ENCODE peak calls at places on chromosomes 3 and 15, in ten cellular contexts. V is GM23248, O is ureter, A is hypothalamus, J is Ammon's horn, Q is WTC11, G is ovary, D is fibroblast of villous mesenchyme, U is NCI-H1930, S is midbrain. K is an unnamed sample.

GRCh38 chr3:71063768-71064287 is 519.7 kb downstream of the FOXP1 start:
- DNase-seq in O (no peak), G (peak), Q (peak), J (peak), U (no peak), D (peak), S (peak), V (peak), A (no peak), K (no peak)

GRCh38 chr3:15800780-15801179 is 3.0 kb upstream of the ANKRD28 start:
- DNase-seq in V (no peak), D (peak), J (no peak), Q (no peak), G (no peak), U (no peak), A (no peak), S (no peak), O (no peak), K (no peak)

GRCh38 chr3:5479229-5479799 is 291.8 kb downstream of the EDEM1 start:
- DNase-seq in A (no peak), S (no peak), V (peak), J (no peak), O (no peak), Q (no peak), U (no peak), G (no peak), D (no peak), K (no peak)

GRCh38 chr15:76201536-76202255 is 109.6 kb downstream of the ETFA start:
- DNase-seq in A (no peak), U (no peak), S (no peak), G (no peak), D (no peak), V (no peak), O (no peak), J (no peak), Q (no peak), K (no peak)

GRCh38 chr3:14486460-14486859 is 53.7 kb downstream of the GRIP2 start:
- DNase-seq in S (no peak), G (no peak), U (no peak), O (no peak), J (no peak), A (no peak), V (no peak), D (no peak), Q (no peak), K (no peak)

GRCh38 chr15:90680371-90680935 is 36.7 kb upstream of the BLM start:
- DNase-seq in G (no peak), U (no peak), V (peak), O (no peak), S (no peak), Q (no peak), A (no peak), D (peak), J (peak), K (no peak)

GRCh38 chr3:65130782-65131181 is 443.0 kb upstream of the ADAMTS9 start:
- DNase-seq in S (no peak), G (no peak), J (no peak), A (no peak), O (no peak), Q (no peak), V (peak), D (no peak), U (no peak), K (no peak)

GRCh38 chr3:1232276-1232675 is 139.5 kb downstream of the CNTN6 start:
- DNase-seq in D (no peak), V (no peak), J (no peak), G (no peak), S (no peak), U (no peak), A (no peak), O (no peak), Q (no peak), K (no peak)

GRCh38 chr15:68638953-68639500 is 60.2 kb downstream of the CORO2B start:
- DNase-seq in O (no peak), A (no peak), U (no peak), J (no peak), D (no peak), G (no peak), Q (no peak), V (peak), S (no peak), K (no peak)

GRCh38 chr15:44397869-44398268 is 29.6 kb upstream of the CTDSPL2 start:
- DNase-seq in V (no peak), J (no peak), D (peak), G (no peak), O (no peak), S (no peak), U (no peak), A (no peak), Q (no peak), K (no peak)

GRCh38 chr3:171851685-171852084 is 8.5 kb downstream of the TMEM212 start:
- DNase-seq in A (no peak), J (no peak), V (no peak), G (no peak), D (peak), S (no peak), O (no peak), Q (no peak), U (no peak), K (no peak)

GRCh38 chr15:57122080-57122845 is 203.8 kb downstream of the TCF12 start:
- DNase-seq in Q (no peak), J (no peak), D (peak), U (no peak), V (no peak), G (no peak), O (no peak), S (peak), A (no peak), K (no peak)

GRCh38 chr3:29525254-29525881 is 244.5 kb downstream of the RBMS3 start:
- DNase-seq in V (peak), S (no peak), A (no peak), J (peak), Q (no peak), U (no peak), O (peak), D (peak), G (peak), K (no peak)

GRCh38 chr3:184662192-184662591 is 49.7 kb downstream of the MAGEF1 start:
- DNase-seq in D (no peak), V (peak), S (no peak), Q (no peak), A (no peak), O (no peak), J (no peak), U (no peak), G (no peak), K (no peak)

GRCh38 chr15:77898811-77899730 is 178.4 kb downstream of the TBC1D2B start:
- DNase-seq in O (no peak), S (no peak), J (no peak), G (no peak), Q (no peak), D (no peak), V (no peak), U (no peak), A (no peak), K (no peak)

GRCh38 chr15:84872009-84872900 is 12.2 kb upstream of the SLC28A1 start:
- DNase-seq in Q (no peak), D (no peak), O (no peak), G (no peak), J (no peak), S (no peak), V (no peak), A (no peak), U (no peak), K (no peak)

GRCh38 chr15:71254503-71254902 is 139.2 kb downstream of the THSD4 start:
- DNase-seq in U (no peak), S (no peak), J (no peak), O (no peak), D (no peak), G (no peak), Q (no peak), V (no peak), A (no peak), K (no peak)

GRCh38 chr3:44065311-44065710 is 176.4 kb upstream of the TOPAZ1 start:
- DNase-seq in V (peak), D (no peak), J (peak), Q (no peak), A (no peak), O (no peak), G (no peak), U (no peak), S (peak), K (no peak)

GRCh38 chr15:62976301-62976842 is 66.2 kb upstream of the TPM1 start:
- DNase-seq in A (no peak), J (no peak), G (no peak), U (no peak), D (peak), S (no peak), Q (no peak), V (peak), O (no peak), K (no peak)

GRCh38 chr3:171184372-171184771 is 157.9 kb upstream of the SLC2A2 start:
- DNase-seq in A (no peak), V (no peak), O (no peak), G (no peak), D (no peak), U (no peak), J (no peak), Q (no peak), S (no peak), K (no peak)

GRCh38 chr3:54146383-54147239 is 24.3 kb downstream of the CACNA2D3 start:
- DNase-seq in O (peak), J (peak), D (peak), G (peak), V (peak), U (peak), S (peak), A (peak), Q (peak), K (peak)

GRCh38 chr3:151124476-151124875 is 39.0 kb downstream of the MED12L start:
- DNase-seq in V (no peak), A (no peak), G (no peak), Q (no peak), J (no peak), O (no peak), S (no peak), D (no peak), U (no peak), K (no peak)

GRCh38 chr3:131794766-131795381 is 239.9 kb downstream of the CPNE4 start:
- DNase-seq in D (peak), O (peak), A (no peak), S (peak), G (no peak), U (peak), J (peak), Q (peak), V (peak), K (peak)

GRCh38 chr15:68743256-68743655 is 77.4 kb downstream of the ANP32A start:
- DNase-seq in U (no peak), A (no peak), Q (no peak), O (no peak), G (no peak), D (no peak), V (no peak), J (no peak), S (no peak), K (no peak)

GRCh38 chr3:19937459-19938362 is 3.7 kb upstream of the EFHB start:
- DNase-seq in A (no peak), G (no peak), Q (no peak), U (no peak), V (no peak), D (peak), O (no peak), J (no peak), S (no peak), K (no peak)

GRCh38 chr15:41981373-41982132 is 9.2 kb upstream of the EHD4 start:
- DNase-seq in O (peak), Q (no peak), V (peak), G (no peak), D (peak), A (no peak), S (no peak), J (no peak), U (no peak), K (no peak)

GRCh38 chr3:149501524-149501923 is 27.0 kb downstream of the TM4SF4 start:
- DNase-seq in S (no peak), Q (no peak), V (peak), U (no peak), A (no peak), J (no peak), O (no peak), D (peak), G (no peak), K (no peak)

GRCh38 chr3:41488501-41488900 is 289.2 kb downstream of the CTNNB1 start:
- DNase-seq in D (no peak), O (no peak), U (no peak), A (no peak), J (no peak), G (no peak), V (no peak), Q (no peak), S (no peak), K (no peak)

GRCh38 chr3:55060921-55061555 is 133.2 kb upstream of the LRTM1 start:
- DNase-seq in D (peak), A (no peak), Q (no peak), G (no peak), O (no peak), S (no peak), J (no peak), V (no peak), U (no peak), K (no peak)

GRCh38 chr3:59408047-59408624 is 358.3 kb upstream of the CFAP20DC start:
- DNase-seq in V (no peak), S (no peak), D (peak), A (no peak), U (no peak), Q (no peak), O (no peak), J (no peak), G (no peak), K (no peak)

GRCh38 chr3:50347187-50347813 is 1.8 kb upstream of the ZMYND10 start:
- DNase-seq in A (no peak), J (peak), V (peak), Q (peak), O (peak), D (peak), S (peak), U (no peak), G (peak), K (peak)

GRCh38 chr3:138065939-138066338 is 49.5 kb downstream of the DZIP1L start:
- DNase-seq in V (no peak), O (no peak), A (no peak), Q (no peak), U (no peak), J (no peak), S (no peak), D (no peak), G (no peak), K (no peak)

GRCh38 chr3:4750306-4751056 is 228.8 kb upstream of the BHLHE40 start:
- DNase-seq in Q (no peak), D (peak), J (peak), U (no peak), S (peak), G (peak), V (peak), O (no peak), A (no peak), K (no peak)

GRCh38 chr15:81160312-81161214 is 26.5 kb downstream of the CFAP161 start:
- DNase-seq in O (peak), A (no peak), S (no peak), D (peak), V (peak), U (no peak), J (peak), G (peak), Q (no peak), K (no peak)

GRCh38 chr3:46472736-46473135 is 8.0 kb upstream of the LTF start:
- DNase-seq in U (no peak), S (no peak), Q (no peak), J (no peak), G (no peak), O (no peak), A (no peak), V (no peak), D (no peak), K (no peak)